ENCODE peak calls at places on chromosomes 12 and 14, in ten cellular contexts. P is NCI-H1092 treated with DMSO at 0.1 percent for 48 hours; Q is COLO829; E is activated CD4-positive, alpha-beta T cell treated with anti-CD3 and anti-CD28 coated beads, Interleukin-2, amount 50 U/mL, for 1 hour; M is IMR-90; O is naive B cell; U is NCI-H345; F is activated naive CD4-positive, alpha-beta T cell treated with anti-CD3 and anti-CD28 coated beads, Interleukin-2, amount 50 U/mL, for 16 hours; V is EL; D is activated B cell treated with CpG ODN at 0.5 μM for 24 hours. T is an unnamed sample.

GRCh38 chr14:76716285-76716684 is 45.0 kb upstream of the VASH1 start:
- DNase-seq in M (no peak), U (no peak), P (no peak), D (no peak), E (no peak), O (no peak), F (no peak), V (no peak), Q (no peak), T (no peak)

GRCh38 chr12:120062976-120063579 is 53.5 kb downstream of the RAB35 start:
- DNase-seq in D (no peak), M (no peak), E (no peak), V (no peak), Q (no peak), O (no peak), P (no peak), F (no peak), U (no peak), T (no peak)

GRCh38 chr12:57744194-57744776 is 554 bp upstream of the TSPAN31 start:
- DNase-seq in E (peak), M (peak), O (peak), V (no peak), U (peak), F (peak), D (peak), Q (peak), P (no peak), T (no peak)

GRCh38 chr12:45575823-45576448 is 153.6 kb upstream of the ARID2 start:
- DNase-seq in O (peak), D (no peak), F (no peak), M (no peak), Q (no peak), V (no peak), E (no peak), P (no peak), U (no peak), T (no peak)

GRCh38 chr12:95548539-95549391 is 2.5 kb downstream of the USP44 start:
- DNase-seq in D (peak), O (peak), F (peak), M (peak), V (peak), E (peak), Q (no peak), U (peak), P (peak), T (peak)

GRCh38 chr14:104103061-104104005 is 17.8 kb downstream of the ASPG start:
- DNase-seq in M (no peak), E (no peak), O (no peak), Q (no peak), D (no peak), V (no peak), P (peak), U (no peak), F (no peak), T (no peak)

GRCh38 chr12:82817368-82817767 is 130.7 kb downstream of the TMTC2 start:
- DNase-seq in M (no peak), F (no peak), Q (peak), U (no peak), P (no peak), D (no peak), E (no peak), V (no peak), O (no peak), T (no peak)

GRCh38 chr12:6074394-6074793 is 50.1 kb downstream of the VWF start:
- DNase-seq in E (no peak), Q (no peak), O (no peak), U (no peak), P (no peak), F (no peak), D (no peak), M (no peak), V (no peak), T (no peak)

GRCh38 chr14:75290851-75291250 is 12.2 kb downstream of the FOS start:
- DNase-seq in F (no peak), M (no peak), O (no peak), E (no peak), D (no peak), U (no peak), P (no peak), V (no peak), Q (no peak), T (no peak)

GRCh38 chr14:100605706-100606686 is 18.8 kb upstream of the BEGAIN start:
- DNase-seq in M (peak), F (no peak), O (no peak), U (no peak), D (no peak), E (no peak), Q (no peak), P (no peak), V (no peak), T (no peak)

GRCh38 chr14:89242871-89243270 is 174.2 kb downstream of the FOXN3 start:
- DNase-seq in Q (no peak), E (no peak), O (no peak), U (no peak), P (no peak), M (no peak), F (no peak), V (no peak), D (no peak), T (no peak)